ENCODE peak calls at places on chromosomes 13 and 19, in five cellular contexts. U is colonic mucosa, Y is adipocyte, W is fibroblast of lung, Q is mesendoderm. E is an unnamed sample.

GRCh38 chr19:29212614-29213573 is at the start of gene UQCRFS1:
- DNase-seq in Y (peak), W (peak), U (peak), Q (peak), E (peak)

GRCh38 chr19:8552810-8553209 is 24.4 kb downstream of the MYO1F start:
- DNase-seq in W (peak), Y (no peak), U (no peak), Q (peak), E (peak)

GRCh38 chr19:18292810-18293641 is 11.6 kb upstream of the JUND start:
- DNase-seq in U (peak), W (peak), Q (peak), Y (peak), E (peak)

GRCh38 chr19:10291554-10292205 is 1.9 kb downstream of the ICAM5 start:
- DNase-seq in Q (no peak), W (no peak), Y (peak), U (no peak), E (no peak)

GRCh38 chr13:25489238-25489637 is 117.5 kb downstream of the ATP8A2 start:
- DNase-seq in W (peak), Q (peak), U (no peak), Y (peak), E (no peak)

GRCh38 chr13:76884167-76884566 is 2.0 kb downstream of the KCTD12 start:
- DNase-seq in W (peak), Q (peak), U (peak), Y (peak), E (no peak)

GRCh38 chr19:19463348-19464117 is 51.8 kb downstream of the TSSK6 start:
- DNase-seq in W (peak), Y (peak), Q (peak), U (no peak), E (peak)

GRCh38 chr19:3276341-3276799 is 51.9 kb downstream of the CELF5 start:
- DNase-seq in Q (no peak), U (peak), Y (no peak), W (no peak), E (no peak)

GRCh38 chr19:55174425-55175116 is 5.5 kb downstream of the SYT5 start:
- DNase-seq in U (no peak), Q (no peak), W (no peak), Y (no peak), E (no peak)

GRCh38 chr13:43797869-43798268 is 11.1 kb upstream of the ENOX1 start:
- DNase-seq in Y (peak), W (no peak), Q (no peak), U (no peak), E (no peak)

GRCh38 chr13:30158774-30159445 is 148.4 kb downstream of the KATNAL1 start:
- DNase-seq in Y (peak), Q (no peak), W (peak), U (no peak), E (peak)

GRCh38 chr19:5547881-5548280 is 19.9 kb downstream of the TINCR start:
- DNase-seq in U (no peak), W (no peak), Y (peak), Q (peak), E (no peak)

GRCh38 chr13:25848822-25849740 is 202.7 kb downstream of the SHISA2 start:
- DNase-seq in Q (peak), U (no peak), W (peak), Y (peak), E (peak)

GRCh38 chr13:49517461-49517860 is 21.7 kb downstream of the PHF11 start:
- DNase-seq in U (no peak), Q (peak), W (no peak), Y (no peak), E (no peak)

GRCh38 chr13:114039471-114040141 is 65.7 kb upstream of the C13orf46 start:
- DNase-seq in Y (no peak), W (no peak), U (no peak), Q (no peak), E (no peak)

GRCh38 chr19:16957151-16957662 is 68.4 kb downstream of the F2RL3 start:
- DNase-seq in Y (peak), Q (no peak), U (peak), W (no peak), E (no peak)

GRCh38 chr19:45251452-45252354 is 632 bp downstream of the MARK4 start:
- DNase-seq in Q (peak), Y (peak), W (no peak), U (no peak), E (no peak)

GRCh38 chr13:69579351-69579750 is 528.3 kb upstream of the ATXN8OS start:
- DNase-seq in U (no peak), Y (no peak), W (no peak), Q (peak), E (no peak)

GRCh38 chr19:3547301-3547731 is 8.3 kb downstream of the TEKTIP1 start:
- DNase-seq in Q (peak), W (no peak), Y (peak), U (no peak), E (no peak)

GRCh38 chr19:6800991-6801396 is 28.5 kb downstream of the VAV1 start:
- DNase-seq in Q (peak), W (peak), Y (no peak), U (no peak), E (peak)

GRCh38 chr13:59666504-59666903 is 497.2 kb downstream of the DIAPH3 start:
- DNase-seq in U (no peak), Q (no peak), Y (no peak), W (peak), E (no peak)

GRCh38 chr13:101202590-101202989 is 213.7 kb downstream of the NALCN start:
- DNase-seq in W (no peak), Q (peak), U (no peak), Y (no peak), E (no peak)

GRCh38 chr19:13817615-13818371 is 22.6 kb downstream of the ZSWIM4 start:
- DNase-seq in U (peak), W (no peak), Q (peak), Y (no peak), E (no peak)

GRCh38 chr19:1468274-1469199 is 10.5 kb downstream of the C19orf25 start:
- DNase-seq in Y (no peak), W (no peak), Q (no peak), U (no peak), E (no peak)

GRCh38 chr13:23140492-23140891 is 40.3 kb upstream of the SGCG start:
- DNase-seq in U (no peak), W (no peak), Y (no peak), Q (no peak), E (no peak)

GRCh38 chr13:113887700-113888201 is 23.9 kb upstream of the GAS6 start:
- DNase-seq in Q (no peak), Y (peak), W (peak), U (no peak), E (peak)

GRCh38 chr13:95505976-95506375 is 46.5 kb upstream of the CLDN10 start:
- DNase-seq in W (no peak), U (no peak), Y (no peak), Q (peak), E (no peak)

GRCh38 chr13:80399340-80400163 is 58.6 kb upstream of the SPRY2 start:
- DNase-seq in U (no peak), W (no peak), Q (no peak), Y (peak), E (no peak)

GRCh38 chr19:7506385-7507328 is 9.2 kb upstream of the ZNF358 start:
- DNase-seq in Y (peak), W (peak), Q (peak), U (peak), E (peak)

GRCh38 chr13:51826606-51827005 is 18.4 kb downstream of the TMEM272 start:
- DNase-seq in W (no peak), U (no peak), Q (no peak), Y (no peak), E (no peak)

GRCh38 chr13:39452834-39453233 is 150.2 kb downstream of the LHFPL6 start:
- DNase-seq in W (no peak), Q (no peak), U (no peak), Y (no peak), E (no peak)

GRCh38 chr19:38409631-38410133 is 6.8 kb downstream of the FAM98C start:
- DNase-seq in U (no peak), Y (no peak), Q (no peak), W (peak), E (peak)

DNA sequence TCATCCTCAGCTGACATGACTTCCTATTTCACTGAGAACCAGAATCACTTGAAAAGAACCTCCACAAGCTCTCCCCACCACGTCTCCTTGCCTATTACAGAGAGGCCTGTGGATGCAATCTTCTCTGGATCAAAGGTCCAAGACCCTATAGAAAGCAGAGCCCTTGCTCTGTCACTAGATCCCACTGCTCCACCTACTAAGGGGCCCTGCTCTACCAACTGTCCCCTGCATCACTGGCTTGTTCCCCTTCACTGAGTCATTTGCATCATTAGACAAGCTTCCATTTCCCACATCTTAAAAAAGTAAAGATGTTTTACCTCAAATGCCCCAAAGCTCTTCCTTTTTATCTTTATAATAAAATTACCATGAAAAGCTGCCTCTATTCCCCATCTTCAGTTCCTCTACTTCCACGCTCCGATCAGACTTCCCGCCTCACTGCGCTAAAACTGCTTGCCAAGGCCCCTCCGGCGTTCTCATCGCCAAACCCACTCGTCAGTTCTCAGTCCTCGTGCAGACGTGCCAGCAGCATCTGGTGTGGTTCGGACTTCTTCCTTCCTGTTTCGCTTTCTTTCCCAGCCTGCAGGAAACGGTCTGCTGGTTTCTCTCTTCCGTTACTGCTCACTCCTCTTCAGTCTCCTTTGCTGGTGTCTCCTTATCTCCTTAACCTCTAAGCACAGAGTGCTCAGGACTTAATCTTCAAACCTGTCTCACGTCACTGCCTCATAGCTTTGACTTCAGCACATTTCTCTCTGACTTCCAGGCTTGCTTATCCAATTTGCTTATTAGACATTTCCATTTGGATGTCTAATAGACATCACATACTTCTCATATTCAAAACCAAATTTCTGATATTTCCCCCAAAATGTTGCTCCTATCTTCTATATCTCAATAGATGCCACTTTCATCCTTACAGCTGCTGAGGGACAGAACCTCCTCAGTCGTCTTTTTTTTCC is 40.5 kb downstream of the RCBTB2 start:
- DNase-seq in Q (no peak), W (no peak), Y (no peak), U (peak), E (no peak)
- H3K4me3 ChIP-seq in Q (no peak), W (peak), Y (peak), U (no peak), E (no peak)

GRCh38 chr19:48631254-48631653 is 5.9 kb downstream of the DBP start:
- DNase-seq in W (no peak), Y (no peak), U (no peak), Q (no peak), E (no peak)

GRCh38 chr19:48629599-48630288 is 7.4 kb downstream of the DBP start:
- DNase-seq in U (peak), W (peak), Q (peak), Y (no peak), E (peak)

GRCh38 chr19:48628486-48629296 is 8.5 kb downstream of the DBP start:
- DNase-seq in Q (no peak), U (no peak), W (no peak), Y (no peak), E (no peak)

GRCh38 chr19:48629297-48629598 is 7.9 kb downstream of the DBP start:
- DNase-seq in Y (no peak), Q (no peak), U (no peak), W (no peak), E (no peak)

DNA sequence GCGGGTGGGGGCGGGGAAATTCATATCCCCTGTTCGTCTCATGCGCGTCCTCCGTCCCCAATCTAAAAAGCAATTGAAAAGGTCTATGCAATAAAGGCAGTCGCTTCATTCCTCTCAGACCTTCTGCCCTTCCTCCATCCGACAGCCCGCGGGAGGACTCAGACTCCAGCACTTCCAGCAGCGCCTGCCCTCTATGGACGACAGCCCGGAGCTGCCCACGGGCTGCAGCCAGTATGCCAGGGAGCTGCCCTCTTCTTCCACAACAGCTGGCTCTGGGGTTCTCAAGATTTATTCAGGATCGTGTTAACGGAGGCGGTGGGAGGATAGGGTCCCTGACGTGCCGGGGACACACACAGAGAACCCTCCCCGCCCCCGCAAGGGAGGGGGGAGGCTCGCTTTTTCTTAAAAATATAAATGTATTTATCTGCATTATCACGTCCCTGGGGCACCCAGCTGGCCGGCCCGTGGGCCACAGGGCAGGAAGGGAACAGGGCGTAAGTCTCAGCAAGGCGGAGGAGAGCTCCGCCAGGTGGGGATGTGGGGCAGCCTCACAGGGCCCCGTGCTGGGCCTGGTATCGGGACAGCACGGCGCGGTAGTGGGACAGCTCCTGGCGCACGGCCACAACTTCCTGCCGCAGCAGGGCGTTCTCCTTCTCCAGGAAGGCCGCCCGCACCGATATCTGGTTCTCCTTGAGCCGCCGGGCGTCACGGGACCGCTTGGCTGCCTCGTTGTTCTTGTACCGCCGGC is 6.7 kb downstream of the DBP start:
- DNase-seq in U (peak), W (peak), Q (peak), Y (no peak), E (no peak)
- H3K9ac ChIP-seq in U (peak), W (no peak), Q (peak), Y (no peak), E (peak)

DNA sequence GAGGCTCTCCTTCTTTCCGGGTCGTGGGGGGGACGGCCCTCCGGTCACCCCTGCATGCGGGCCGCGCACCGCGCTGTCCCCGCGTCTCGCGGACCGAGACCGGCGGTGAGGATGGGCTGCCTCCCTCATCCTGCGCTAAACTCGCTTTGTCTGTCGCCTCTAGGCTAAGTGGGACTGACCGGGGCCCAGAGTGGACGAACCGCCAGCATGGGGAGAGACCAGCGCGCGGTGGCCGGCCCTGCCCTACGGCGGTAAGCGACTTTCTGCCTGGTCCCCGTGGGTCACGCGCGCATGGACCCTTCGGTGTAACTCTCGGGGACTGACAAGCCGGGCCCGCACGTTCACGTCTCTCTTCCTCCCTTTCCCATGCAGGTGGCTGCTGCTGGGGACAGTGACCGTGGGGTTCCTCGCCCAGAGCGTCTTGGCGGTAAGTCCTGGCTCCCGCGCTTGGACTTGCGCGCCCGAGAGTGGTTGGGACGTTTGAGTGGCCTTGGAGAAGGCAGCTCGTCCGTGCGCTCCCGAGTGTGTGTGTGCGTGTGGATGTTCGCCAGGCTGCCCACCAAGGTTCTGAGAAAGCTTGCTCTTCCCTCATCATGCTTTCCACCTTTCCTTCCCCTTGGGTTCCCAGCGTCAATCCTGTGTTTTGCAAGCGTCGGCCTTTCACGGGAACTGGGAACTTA is 753 bp downstream of the COL4A2 start:
- DNase-seq in Y (no peak), W (peak), U (no peak), Q (peak), E (peak)
- H3K4me3 ChIP-seq in Y (peak), W (peak), U (peak), Q (peak), E (peak)

GRCh38 chr19:35897706-35898451 is 2.5 kb downstream of the NFKBID start:
- DNase-seq in Q (no peak), Y (no peak), W (no peak), U (no peak), E (no peak)
- H3K9ac ChIP-seq in Q (peak), Y (peak), W (peak), U (peak), E (peak)

GRCh38 chr19:39411832-39412099 is 703 bp upstream of the PLEKHG2 start:
- DNase-seq in W (peak), U (peak), Y (peak), Q (peak), E (peak)
- H3K4me3 ChIP-seq in W (no peak), U (no peak), Y (peak), Q (peak), E (peak)

GRCh38 chr19:52142001-52142595 is 2.4 kb upstream of the ZNF616 start:
- DNase-seq in Y (no peak), Q (no peak), U (no peak), W (no peak), E (no peak)

GRCh38 chr19:52140077-52140710 is 456 bp upstream of the ZNF616 start:
- DNase-seq in Q (no peak), W (peak), Y (no peak), U (no peak), E (no peak)

GRCh38 chr19:52139291-52140076 is at the start of gene ZNF616:
- DNase-seq in Y (peak), Q (peak), W (peak), U (peak), E (peak)

DNA sequence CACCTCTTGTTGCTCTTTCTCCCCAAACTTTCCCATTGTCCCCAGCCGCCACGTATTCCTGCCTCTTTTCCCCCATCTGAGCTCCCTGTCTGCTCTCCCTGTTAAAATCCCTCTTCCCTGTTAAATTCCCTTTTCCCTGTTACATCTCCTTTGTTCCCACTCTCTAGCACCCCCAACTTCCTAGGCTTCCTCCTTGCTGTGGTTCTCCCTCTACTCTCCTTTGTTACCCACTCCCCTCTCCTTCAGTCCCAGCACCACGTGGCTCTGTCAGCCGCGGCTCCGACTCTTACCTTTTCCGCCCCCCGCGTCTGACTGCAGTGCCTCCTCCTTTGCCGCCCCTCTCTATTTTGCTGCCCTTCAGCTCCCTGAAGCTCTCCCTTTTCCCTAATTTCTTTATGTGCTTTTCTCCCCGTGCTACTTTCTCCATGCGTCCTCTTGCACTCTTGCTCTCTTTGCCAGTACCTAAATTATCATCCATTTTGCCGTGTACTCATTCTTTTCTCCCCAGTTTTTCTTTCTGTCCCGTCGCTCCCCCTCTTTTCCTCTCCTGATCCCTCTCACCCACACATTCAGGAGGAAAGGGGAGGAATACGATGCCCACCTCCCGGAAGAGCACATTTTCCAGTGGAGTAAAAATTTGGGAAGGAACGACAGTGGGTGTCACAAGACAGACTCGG is 986 bp downstream of the ZNF616 start:
- DNase-seq in U (peak), Y (peak), Q (peak), W (peak), E (peak)
- H3K9ac ChIP-seq in U (peak), Y (peak), Q (peak), W (peak), E (peak)

DNA sequence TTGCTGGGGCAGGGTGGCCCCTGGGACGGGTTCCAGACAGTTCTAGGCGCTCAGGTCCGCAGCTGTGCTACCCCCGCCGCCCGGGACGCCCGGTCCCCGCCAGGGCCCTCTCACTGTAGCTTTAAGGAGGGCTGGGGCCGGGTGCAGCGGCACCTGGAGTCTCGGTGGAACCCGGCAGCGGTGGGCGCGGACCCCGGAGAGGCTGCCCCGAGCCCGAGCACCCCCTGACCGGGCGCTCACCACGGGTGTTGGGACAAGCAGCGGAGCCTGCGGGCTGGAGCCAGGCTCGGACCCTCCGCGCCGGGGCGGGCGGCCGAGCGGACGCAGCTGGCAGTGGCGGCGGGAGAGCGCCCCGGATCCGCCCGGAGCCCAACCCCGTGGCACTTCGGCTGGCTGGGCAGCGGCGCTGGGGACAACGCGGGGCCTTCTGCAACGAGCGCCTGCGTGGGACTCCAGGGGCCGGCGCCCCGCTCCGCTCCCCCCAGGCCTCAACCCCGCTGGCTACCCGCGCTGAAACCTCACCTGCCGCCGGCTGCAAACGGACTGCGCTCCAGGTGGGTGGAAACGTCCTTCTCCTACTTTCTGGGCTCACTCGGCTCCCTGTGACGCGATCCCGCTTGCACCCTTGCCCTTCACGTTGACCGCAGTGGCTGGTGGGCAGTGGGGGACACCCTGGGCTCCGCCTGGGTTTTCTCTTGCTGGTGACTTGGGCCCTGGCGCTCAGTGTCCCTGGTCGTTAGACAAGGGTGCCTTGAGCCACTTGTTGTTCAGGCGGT is 81.1 kb downstream of the ZNF429 start:
- DNase-seq in Y (no peak), U (no peak), Q (peak), W (no peak), E (no peak)
- H3K4me3 ChIP-seq in Y (peak), U (peak), Q (no peak), W (no peak), E (peak)